ENCODE peak calls at places on chromosomes 4 and X, in four cellular contexts. R, Q, E and M are unnamed samples.

GRCh38 chr4:181204109-181204508 is 1039.1 kb upstream of the TENM3 start:
- DNase-seq in R (no peak), Q (no peak), E (no peak), M (no peak)

GRCh38 chrX:97639526-97639925 is 755.8 kb downstream of the RPA4 start:
- DNase-seq in R (peak), Q (no peak), E (no peak), M (no peak)

GRCh38 chrX:40746536-40746935 is 11.2 kb upstream of the MED14 start:
- DNase-seq in R (no peak), Q (no peak), E (no peak), M (no peak)

GRCh38 chr4:48126621-48127020 is 7.4 kb downstream of the TXK start:
- DNase-seq in R (no peak), Q (no peak), E (no peak), M (no peak)

GRCh38 chrX:9164086-9164485 is 130.2 kb upstream of the FAM9B start:
- DNase-seq in R (no peak), Q (no peak), E (peak), M (no peak)

GRCh38 chrX:10022580-10023245 is 55.6 kb downstream of the CLDN34 start:
- DNase-seq in R (no peak), Q (no peak), E (peak), M (no peak)

GRCh38 chrX:110097920-110098319 is 95.0 kb downstream of the TMEM164 start:
- DNase-seq in R (no peak), Q (no peak), E (no peak), M (no peak)

GRCh38 chr4:105963461-105964400 is 68.5 kb downstream of the NPNT start:
- DNase-seq in R (no peak), Q (no peak), E (peak), M (no peak)

GRCh38 chrX:133953078-133953477 is 32.3 kb downstream of the GPC3 start:
- DNase-seq in R (no peak), Q (no peak), E (no peak), M (no peak)

GRCh38 chr4:75545526-75545925 is 10.3 kb upstream of the ODAPH start:
- DNase-seq in R (no peak), Q (no peak), E (peak), M (no peak)

GRCh38 chr4:72553540-72553939 is 15.5 kb downstream of the ADAMTS3 start:
- DNase-seq in R (no peak), Q (no peak), E (no peak), M (no peak)

GRCh38 chr4:124903995-124904722 is 191.6 kb upstream of the ANKRD50 start:
- DNase-seq in R (no peak), Q (no peak), E (peak), M (no peak)

GRCh38 chr4:74308215-74308614 is at the start of gene EPGN:
- DNase-seq in R (no peak), Q (no peak), E (no peak), M (no peak)

GRCh38 chr4:62709618-62710252 is 1509.6 kb downstream of the ADGRL3 start:
- DNase-seq in R (no peak), Q (no peak), E (no peak), M (no peak)

GRCh38 chr4:53908661-53909078 is 155.7 kb downstream of the CHIC2 start:
- DNase-seq in R (peak), Q (no peak), E (peak), M (no peak)

GRCh38 chr4:73103799-73104503 is 34.4 kb upstream of the COX18 start:
- DNase-seq in R (no peak), Q (no peak), E (peak), M (no peak)

GRCh38 chr4:90727938-90728337 is 600.7 kb downstream of the CCSER1 start:
- DNase-seq in R (no peak), Q (no peak), E (no peak), M (no peak)

GRCh38 chr4:74446896-74447295 is 2.0 kb downstream of the AREG start:
- DNase-seq in R (no peak), Q (no peak), E (no peak), M (no peak)

GRCh38 chr4:145618210-145618911 is 824 bp upstream of the MMAA start:
- DNase-seq in R (peak), Q (peak), E (no peak), M (no peak)

GRCh38 chr4:69910016-69910782 is 20.7 kb upstream of the CSN1S1 start:
- DNase-seq in R (no peak), Q (no peak), E (no peak), M (no peak)